ENCODE peak calls at places on chromosome 17, in nine cellular contexts. D, R, J, A, W, L, X, K and F are unnamed samples.
A peak's percentile ranks its signal among the peaks of the same experiment; 100 is the strongest.

GRCh38 chr17:70132505-70132904 is 36.8 kb upstream of the KCNJ2 start:
- DNase-seq in D (no peak), R (no peak), J (no peak), A (no peak), W (no peak), L (no peak), X (no peak), K (no peak), F (no peak)

GRCh38 chr17:2503627-2504026 is 8.1 kb downstream of the METTL16 start:
- DNase-seq in D (no peak), R (no peak), J (no peak), A (no peak), W (no peak), L (no peak), X (no peak), K (no peak), F (no peak)

GRCh38 chr17:80220709-80221215 is 535 bp downstream of the SLC26A11 start:
- DNase-seq in D (peak; percentile 73), R (peak; percentile 9), J (no peak), A (no peak), W (peak; percentile 1), L (no peak), X (no peak), K (peak; percentile 27), F (peak; percentile 12)

GRCh38 chr17:57445051-57445450 is 188.7 kb downstream of the MSI2 start:
- DNase-seq in D (no peak), R (no peak), J (no peak), A (no peak), W (no peak), L (no peak), X (no peak), K (no peak), F (peak; percentile 39)

GRCh38 chr17:1232786-1233185 is 37.5 kb upstream of the BHLHA9 start:
- DNase-seq in D (no peak), R (no peak), J (no peak), A (no peak), W (no peak), L (no peak), X (no peak), K (no peak), F (peak; percentile 79)

GRCh38 chr17:55230716-55231115 is 34.0 kb upstream of the HLF start:
- DNase-seq in D (no peak), R (no peak), J (no peak), A (no peak), W (no peak), L (no peak), X (no peak), K (no peak), F (no peak)

GRCh38 chr17:73455050-73455687 is 143.4 kb upstream of the CDC42EP4 start:
- DNase-seq in D (peak; percentile 34), R (no peak), J (no peak), A (no peak), W (peak; percentile 21), L (no peak), X (no peak), K (no peak), F (no peak)

GRCh38 chr17:16971458-16972338 is at the start of gene TNFRSF13B:
- DNase-seq in D (no peak), R (no peak), J (no peak), A (no peak), W (no peak), L (no peak), X (no peak), K (no peak), F (no peak)

GRCh38 chr17:77409282-77410161 is 268.8 kb downstream of the SEC14L1 start:
- DNase-seq in D (no peak), R (no peak), J (no peak), A (no peak), W (no peak), L (no peak), X (no peak), K (peak; percentile 48), F (peak; percentile 77)

GRCh38 chr17:45896803-45897693 is 2.7 kb downstream of the MAPT start:
- DNase-seq in D (no peak), R (no peak), J (no peak), A (no peak), W (peak; percentile 72), L (no peak), X (no peak), K (no peak), F (no peak)

GRCh38 chr17:64682261-64683181 is 20.4 kb upstream of the SMURF2 start:
- DNase-seq in D (no peak), R (no peak), J (no peak), A (no peak), W (no peak), L (no peak), X (no peak), K (no peak), F (peak; percentile 85)

GRCh38 chr17:28494445-28495188 is 11.5 kb upstream of the FOXN1 start:
- DNase-seq in D (peak; percentile 93), R (peak; percentile 49), J (no peak), A (peak; percentile 3), W (peak; percentile 61), L (peak; percentile 79), X (peak; percentile 27), K (peak; percentile 71), F (peak; percentile 52)